ENCODE peak calls at places on chromosomes 11 and 22, in five cellular contexts. One of them, this sample, is unnamed.

GRCh38 chr11:13463779-13464290 is 813 bp upstream of the BTBD10 start:
- DNase-seq in transverse colon: no peak
- DNase-seq in breast epithelium: no peak
- DNase-seq in pancreas: no peak
- DNase-seq in colonic mucosa: no peak
- DNase-seq in this sample: no peak

GRCh38 chr11:85170184-85170583 is 457.0 kb downstream of the DLG2 start:
- DNase-seq in breast epithelium: no peak
- DNase-seq in pancreas: no peak
- DNase-seq in transverse colon: no peak
- DNase-seq in colonic mucosa: no peak
- DNase-seq in this sample: no peak

GRCh38 chr11:110438017-110438416 is 8.3 kb downstream of the FDX1 start:
- DNase-seq in pancreas: no peak
- DNase-seq in breast epithelium: no peak
- DNase-seq in colonic mucosa: no peak
- DNase-seq in transverse colon: no peak
- DNase-seq in this sample: no peak

GRCh38 chr22:45055936-45056335 is 46.1 kb upstream of the PHF21B start:
- DNase-seq in transverse colon: no peak
- DNase-seq in pancreas: no peak
- DNase-seq in breast epithelium: no peak
- DNase-seq in colonic mucosa: no peak
- DNase-seq in this sample: no peak

GRCh38 chr22:45928726-45929359 is 48.1 kb downstream of the WNT7B start:
- DNase-seq in transverse colon: no peak
- DNase-seq in breast epithelium: no peak
- DNase-seq in pancreas: no peak
- DNase-seq in colonic mucosa: no peak
- DNase-seq in this sample: no peak

GRCh38 chr22:37806409-37807338 is 1.1 kb upstream of the GCAT start:
- DNase-seq in pancreas: peak
- DNase-seq in breast epithelium: no peak
- DNase-seq in colonic mucosa: peak
- DNase-seq in transverse colon: no peak
- DNase-seq in this sample: no peak

GRCh38 chr11:43268161-43268560 is 43.6 kb upstream of the API5 start:
- DNase-seq in pancreas: peak
- DNase-seq in transverse colon: no peak
- DNase-seq in breast epithelium: no peak
- DNase-seq in colonic mucosa: no peak
- DNase-seq in this sample: no peak

GRCh38 chr11:34185926-34186841 is 80.8 kb downstream of the NAT10 start:
- DNase-seq in breast epithelium: no peak
- DNase-seq in colonic mucosa: no peak
- DNase-seq in pancreas: no peak
- DNase-seq in transverse colon: no peak
- DNase-seq in this sample: no peak

GRCh38 chr22:41883400-41883799 is 31.5 kb downstream of the SHISA8 start:
- DNase-seq in transverse colon: no peak
- DNase-seq in colonic mucosa: no peak
- DNase-seq in pancreas: no peak
- DNase-seq in breast epithelium: no peak
- DNase-seq in this sample: no peak

DNA sequence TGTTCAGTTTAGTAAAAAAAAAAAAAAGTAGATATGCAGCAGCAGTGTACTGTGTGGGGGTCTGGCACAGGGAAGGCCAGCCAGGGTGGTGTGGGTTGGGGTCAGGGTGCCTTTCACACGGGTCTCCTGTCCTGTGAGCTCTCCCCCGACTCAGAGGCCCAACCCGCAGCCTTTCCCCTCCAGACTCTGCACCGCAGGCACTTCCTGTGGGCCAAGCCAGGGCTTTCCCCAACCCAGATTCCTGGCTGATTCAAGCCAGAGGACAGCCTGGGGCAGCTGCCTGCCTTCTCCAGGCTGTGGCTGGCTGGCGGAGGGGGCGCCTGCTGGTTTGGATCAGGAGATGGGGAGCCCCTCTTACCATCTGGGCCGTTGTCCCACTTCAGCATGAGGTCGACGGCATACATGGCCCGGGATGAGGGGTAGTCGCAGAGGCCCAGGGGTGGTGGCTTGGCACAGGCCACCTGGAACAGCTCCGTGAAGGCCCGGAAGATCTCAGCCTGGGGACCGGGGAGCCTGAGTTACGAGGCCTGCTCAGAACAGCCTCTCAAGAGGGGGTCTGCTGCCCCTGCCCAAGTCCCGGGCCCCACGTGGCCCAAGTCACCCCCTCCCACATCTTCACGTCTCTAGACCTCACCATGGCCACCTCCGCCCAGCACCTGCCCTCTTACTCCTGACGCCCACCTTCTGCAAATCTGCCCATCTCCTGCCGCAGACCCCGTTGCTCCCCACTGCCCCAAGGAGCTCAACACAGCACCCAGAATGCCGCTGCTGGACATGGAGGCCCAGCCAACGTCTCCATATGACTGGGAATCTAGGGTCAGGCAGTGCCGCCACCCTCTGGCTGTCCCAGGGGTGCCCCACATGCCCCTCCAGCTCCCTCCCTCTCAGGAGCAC is 17.3 kb downstream of the TSPO start:
- DNase-seq in colonic mucosa: no peak
- DNase-seq in breast epithelium: no peak
- DNase-seq in transverse colon: no peak
- DNase-seq in pancreas: no peak
- DNase-seq in this sample: no peak
- TF ChIP-seq CTCF in colonic mucosa: no peak
- TF ChIP-seq CTCF in breast epithelium: no peak
- TF ChIP-seq CTCF in transverse colon: no peak
- TF ChIP-seq CTCF in pancreas: no peak
- TF ChIP-seq CTCF in this sample: no peak

GRCh38 chr11:8671242-8671641 is 11.2 kb downstream of the TRIM66 start:
- DNase-seq in colonic mucosa: peak
- DNase-seq in pancreas: no peak
- DNase-seq in transverse colon: peak
- DNase-seq in breast epithelium: no peak
- DNase-seq in this sample: peak
- H3K27ac ChIP-seq in colonic mucosa: peak
- H3K27ac ChIP-seq in pancreas: peak
- H3K27ac ChIP-seq in transverse colon: peak
- H3K27ac ChIP-seq in breast epithelium: peak
- H3K27ac ChIP-seq in this sample: peak

DNA sequence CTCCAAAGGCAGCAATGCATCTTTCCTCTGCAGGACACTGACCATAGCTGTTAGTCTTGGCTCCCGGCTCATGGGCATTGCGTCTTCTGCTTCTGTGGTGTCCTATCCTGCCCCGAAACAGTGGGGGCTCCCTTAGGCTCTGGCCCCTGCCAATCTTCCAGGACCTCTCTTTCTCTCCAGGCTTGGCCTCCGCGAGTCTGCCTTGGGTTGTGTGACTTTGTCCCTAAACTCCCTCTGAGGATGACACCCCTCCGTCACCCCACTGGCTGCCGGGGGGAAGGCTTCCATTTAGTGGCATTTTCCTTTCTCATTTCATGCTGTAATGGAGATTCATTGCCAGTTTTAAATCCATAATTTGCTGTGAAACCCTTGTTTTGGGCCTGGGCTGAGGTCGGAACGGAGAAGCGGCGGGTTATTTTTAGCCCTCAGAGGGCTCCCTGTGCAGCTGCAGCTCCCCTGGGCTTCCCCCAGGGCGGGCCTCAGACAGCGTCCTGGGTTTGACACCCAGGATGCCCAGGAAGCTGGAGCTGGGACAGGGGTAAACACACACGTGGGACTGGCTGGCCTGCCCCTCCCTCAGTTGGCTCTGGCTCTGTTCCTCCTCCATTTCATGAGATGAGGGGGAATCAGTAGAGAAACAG is 156.1 kb downstream of the ST3GAL4 start:
- DNase-seq in colonic mucosa: no peak
- DNase-seq in transverse colon: no peak
- DNase-seq in breast epithelium: no peak
- DNase-seq in pancreas: no peak
- DNase-seq in this sample: no peak
- H3K4me3 ChIP-seq in colonic mucosa: no peak
- H3K4me3 ChIP-seq in transverse colon: no peak
- H3K4me3 ChIP-seq in breast epithelium: no peak
- H3K4me3 ChIP-seq in pancreas: no peak
- H3K4me3 ChIP-seq in this sample: no peak

GRCh38 chr22:25199726-25200520 is at the start of gene CRYBB3:
- DNase-seq in transverse colon: no peak
- DNase-seq in breast epithelium: no peak
- DNase-seq in pancreas: no peak
- DNase-seq in colonic mucosa: no peak
- DNase-seq in this sample: no peak

GRCh38 chr22:25202290-25202921 is 2.7 kb downstream of the CRYBB3 start:
- DNase-seq in pancreas: peak
- DNase-seq in transverse colon: peak
- DNase-seq in breast epithelium: no peak
- DNase-seq in colonic mucosa: peak
- DNase-seq in this sample: peak

GRCh38 chr22:25203082-25203481 is 3.4 kb downstream of the CRYBB3 start:
- DNase-seq in colonic mucosa: no peak
- DNase-seq in transverse colon: no peak
- DNase-seq in breast epithelium: no peak
- DNase-seq in pancreas: no peak
- DNase-seq in this sample: no peak

GRCh38 chr22:25200967-25201366 is 1.3 kb downstream of the CRYBB3 start:
- DNase-seq in pancreas: no peak
- DNase-seq in colonic mucosa: no peak
- DNase-seq in breast epithelium: no peak
- DNase-seq in transverse colon: no peak
- DNase-seq in this sample: no peak

GRCh38 chr22:25201557-25202273 is 2.1 kb downstream of the CRYBB3 start:
- DNase-seq in pancreas: no peak
- DNase-seq in transverse colon: no peak
- DNase-seq in breast epithelium: no peak
- DNase-seq in colonic mucosa: no peak
- DNase-seq in this sample: no peak
- TF ChIP-seq CTCF in pancreas: no peak
- TF ChIP-seq CTCF in transverse colon: no peak
- TF ChIP-seq CTCF in breast epithelium: no peak
- TF ChIP-seq CTCF in colonic mucosa: no peak
- TF ChIP-seq CTCF in this sample: no peak

GRCh38 chr11:12148466-12148865 is 38.1 kb downstream of the MICAL2 start:
- DNase-seq in transverse colon: no peak
- DNase-seq in colonic mucosa: no peak
- DNase-seq in breast epithelium: no peak
- DNase-seq in pancreas: no peak
- DNase-seq in this sample: no peak
- H3K27ac ChIP-seq in transverse colon: no peak
- H3K27ac ChIP-seq in colonic mucosa: no peak
- H3K27ac ChIP-seq in breast epithelium: no peak
- H3K27ac ChIP-seq in pancreas: no peak
- H3K27ac ChIP-seq in this sample: peak

DNA sequence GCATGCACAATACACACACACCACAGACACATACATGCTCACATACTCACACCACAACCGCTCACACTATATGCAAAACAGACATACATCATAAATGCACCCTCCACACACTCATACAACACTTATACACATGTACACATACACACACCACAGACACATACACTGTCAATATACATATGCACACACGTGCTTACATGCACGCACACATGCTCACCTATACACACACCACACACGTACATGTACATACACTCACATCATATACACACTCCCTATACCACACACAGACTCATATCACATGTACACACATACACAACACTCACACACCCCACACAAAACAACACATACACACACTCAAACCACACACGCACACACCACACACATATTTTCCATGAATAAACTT is 885.3 kb downstream of the TBC1D22A start:
- DNase-seq in transverse colon: no peak
- DNase-seq in breast epithelium: no peak
- DNase-seq in colonic mucosa: no peak
- DNase-seq in pancreas: no peak
- DNase-seq in this sample: no peak
- H3K4me3 ChIP-seq in transverse colon: no peak
- H3K4me3 ChIP-seq in breast epithelium: no peak
- H3K4me3 ChIP-seq in colonic mucosa: no peak
- H3K4me3 ChIP-seq in pancreas: no peak
- H3K4me3 ChIP-seq in this sample: no peak

This sample was measured in dorsolateral prefrontal cortex.